ENCODE peak calls at places on chromosomes 1 and 21, in four cellular contexts. A is pancreas, V is lower leg skin, Q is transverse colon. L is an unnamed sample.

GRCh38 chr1:24925082-24925779 is 4.8 kb downstream of the RUNX3 start:
- DNase-seq in A (no peak), V (no peak), Q (peak), L (peak)

GRCh38 chr1:199549424-199549823 is 478.1 kb upstream of the NR5A2 start:
- DNase-seq in A (no peak), V (no peak), Q (no peak), L (no peak)

GRCh38 chr1:28280501-28280900 is 21.2 kb downstream of the SESN2 start:
- DNase-seq in A (no peak), V (no peak), Q (no peak), L (no peak)

GRCh38 chr1:162400790-162401189 is 11.1 kb downstream of the SH2D1B start:
- DNase-seq in A (no peak), V (no peak), Q (no peak), L (no peak)

GRCh38 chr1:27864264-27864895 is 8.0 kb upstream of the THEMIS2 start:
- DNase-seq in A (no peak), V (no peak), Q (no peak), L (no peak)

GRCh38 chr1:82962658-82963057 is 1036.3 kb downstream of the TTLL7 start:
- DNase-seq in A (no peak), V (no peak), Q (no peak), L (no peak)

GRCh38 chr21:44764319-44765230 is 37.0 kb downstream of the UBE2G2 start:
- DNase-seq in A (no peak), V (no peak), Q (no peak), L (no peak)

GRCh38 chr1:25617626-25618432 is 1.2 kb downstream of the MAN1C1 start:
- DNase-seq in A (peak), V (peak), Q (no peak), L (no peak)

GRCh38 chr1:46725736-46726108 is 6.8 kb upstream of the EFCAB14 start:
- DNase-seq in A (no peak), V (no peak), Q (no peak), L (no peak)

GRCh38 chr1:116134178-116134773 is 23.1 kb downstream of the MAB21L3 start:
- DNase-seq in A (no peak), V (no peak), Q (no peak), L (no peak)

GRCh38 chr1:235415008-235415904 is 48.0 kb downstream of the TBCE start:
- DNase-seq in A (peak), V (peak), Q (peak), L (peak)

GRCh38 chr1:85577421-85578320 is 2.9 kb upstream of the CCN1 start:
- DNase-seq in A (no peak), V (peak), Q (peak), L (no peak)

GRCh38 chr1:162732566-162733335 is 57.8 kb upstream of the HSD17B7 start:
- DNase-seq in A (peak), V (no peak), Q (peak), L (no peak)

GRCh38 chr1:193435771-193436170 is 249.4 kb upstream of the B3GALT2 start:
- DNase-seq in A (no peak), V (no peak), Q (no peak), L (no peak)

GRCh38 chr1:94105957-94106529 is 14.9 kb downstream of the ABCA4 start:
- DNase-seq in A (no peak), V (peak), Q (no peak), L (peak)

GRCh38 chr1:117757668-117758067 is 151.8 kb downstream of the TENT5C start:
- DNase-seq in A (no peak), V (no peak), Q (no peak), L (no peak)

GRCh38 chr1:207024202-207025143 is 8.1 kb downstream of the C1orf116 start:
- DNase-seq in A (no peak), V (no peak), Q (no peak), L (no peak)

GRCh38 chr1:214331827-214332423 is 51.0 kb downstream of the SMYD2 start:
- DNase-seq in A (peak), V (no peak), Q (peak), L (peak)

GRCh38 chr1:16017461-16018303 is at the start of gene HSPB7:
- DNase-seq in A (no peak), V (peak), Q (peak), L (no peak)

GRCh38 chr1:51953079-51953478 is 37.4 kb downstream of the RAB3B start:
- DNase-seq in A (no peak), V (no peak), Q (no peak), L (peak)

GRCh38 chr1:166950156-166950555 is 25.2 kb downstream of the ILDR2 start:
- DNase-seq in A (no peak), V (no peak), Q (no peak), L (peak)

GRCh38 chr1:202201266-202201665 is 7.7 kb downstream of the LGR6 start:
- DNase-seq in A (no peak), V (no peak), Q (no peak), L (no peak)

GRCh38 chr1:214901718-214902117 is 180.8 kb upstream of the KCNK2 start:
- DNase-seq in A (no peak), V (no peak), Q (no peak), L (no peak)

GRCh38 chr1:83929184-83929583 is 69.7 kb downstream of the TTLL7 start:
- DNase-seq in A (no peak), V (no peak), Q (no peak), L (no peak)

GRCh38 chr1:244952280-244952933 is 88.1 kb upstream of the HNRNPU start:
- DNase-seq in A (no peak), V (no peak), Q (no peak), L (no peak)

GRCh38 chr1:149932474-149932873 is 4.2 kb downstream of the MTMR11 start:
- DNase-seq in A (no peak), V (peak), Q (peak), L (no peak)

GRCh38 chr21:16241021-16241420 is 511.2 kb downstream of the USP25 start:
- DNase-seq in A (no peak), V (no peak), Q (no peak), L (no peak)

GRCh38 chr1:84991097-84991890 is 5.6 kb downstream of the MCOLN2 start:
- DNase-seq in A (no peak), V (no peak), Q (no peak), L (no peak)

GRCh38 chr1:27935721-27936120 is 921 bp downstream of the SMPDL3B start:
- DNase-seq in A (no peak), V (no peak), Q (no peak), L (no peak)

GRCh38 chr1:240462766-240463410 is 149.1 kb downstream of the GREM2 start:
- DNase-seq in A (no peak), V (no peak), Q (no peak), L (no peak)

GRCh38 chr1:247914941-247915662 is 5.0 kb upstream of the OR2T8 start:
- DNase-seq in A (no peak), V (no peak), Q (no peak), L (no peak)

GRCh38 chr1:55735110-55735509 is 519.9 kb upstream of the USP24 start:
- DNase-seq in A (no peak), V (no peak), Q (no peak), L (no peak)

GRCh38 chr1:22255341-22256212 is 112.7 kb upstream of the WNT4 start:
- DNase-seq in A (no peak), V (no peak), Q (peak), L (no peak)

GRCh38 chr21:25127811-25128210 is 479.5 kb downstream of the MRPL39 start:
- DNase-seq in A (no peak), V (no peak), Q (no peak), L (no peak)

GRCh38 chr1:181588631-181589030 is 105.3 kb downstream of the CACNA1E start:
- DNase-seq in A (no peak), V (no peak), Q (no peak), L (no peak)

GRCh38 chr1:181593042-181593441 is 109.7 kb downstream of the CACNA1E start:
- DNase-seq in A (no peak), V (no peak), Q (no peak), L (no peak)

GRCh38 chr1:181583598-181583997 is 100.3 kb downstream of the CACNA1E start:
- DNase-seq in A (no peak), V (no peak), Q (peak), L (no peak)

GRCh38 chr1:181592261-181592859 is 109.0 kb downstream of the CACNA1E start:
- DNase-seq in A (no peak), V (no peak), Q (no peak), L (no peak)

GRCh38 chr1:181587870-181588438 is 104.6 kb downstream of the CACNA1E start:
- DNase-seq in A (no peak), V (no peak), Q (no peak), L (peak)
- TF ChIP-seq CTCF in A (no peak), V (no peak), Q (no peak), L (peak)

GRCh38 chr1:17743925-17744324 is 11.2 kb upstream of the ACTL8 start:
- DNase-seq in A (no peak), V (no peak), Q (no peak), L (no peak)

GRCh38 chr1:17743028-17743706 is 12.0 kb upstream of the ACTL8 start:
- DNase-seq in A (no peak), V (no peak), Q (no peak), L (no peak)

GRCh38 chr1:17746920-17747319 is 8.2 kb upstream of the ACTL8 start:
- DNase-seq in A (no peak), V (no peak), Q (no peak), L (no peak)

GRCh38 chr1:17745564-17745955 is 9.6 kb upstream of the ACTL8 start:
- DNase-seq in A (no peak), V (no peak), Q (no peak), L (no peak)

DNA sequence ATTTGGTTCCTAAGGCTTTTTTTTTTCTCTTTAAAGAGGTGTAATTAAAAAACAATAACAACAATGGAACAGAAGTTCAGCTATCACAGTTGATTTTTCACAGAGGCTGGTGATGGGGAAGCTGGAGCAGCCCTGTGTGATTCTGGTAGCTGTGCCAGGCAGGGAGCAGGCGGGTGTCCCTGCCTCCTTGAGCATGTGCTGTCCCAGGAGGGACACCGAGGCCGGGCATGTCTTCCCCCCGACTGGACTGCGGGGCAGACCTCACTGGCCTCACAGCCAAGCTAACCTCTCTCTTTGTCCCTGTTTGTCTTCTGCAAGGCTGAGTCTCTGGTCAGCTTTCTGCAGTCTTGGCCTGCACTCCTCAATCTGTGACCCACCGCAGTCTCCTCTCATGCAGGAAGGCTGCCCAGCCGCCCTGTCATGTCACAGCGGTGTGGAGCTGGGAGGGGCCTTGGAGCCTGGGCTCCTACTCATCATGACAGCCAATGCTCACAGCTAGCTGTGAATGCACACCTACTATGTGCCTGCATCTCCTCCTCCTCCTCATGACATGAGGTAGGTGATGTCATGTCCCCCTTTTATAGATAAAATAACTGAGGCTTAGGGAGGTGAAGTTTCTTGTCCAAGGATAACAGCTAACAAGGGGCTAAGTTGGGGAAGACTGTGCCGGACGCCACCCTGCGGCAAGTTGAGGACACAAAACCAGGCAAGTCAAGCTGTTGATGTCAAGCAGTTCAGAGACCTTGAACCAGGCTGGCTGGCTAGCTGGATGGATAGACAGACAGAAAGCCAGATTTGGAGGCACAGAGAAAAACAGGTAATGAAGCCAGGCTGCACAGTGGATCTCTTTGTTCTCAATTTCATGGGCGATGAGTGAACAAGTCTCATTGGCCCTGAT is 10.2 kb upstream of the ACTL8 start:
- DNase-seq in A (no peak), V (no peak), Q (no peak), L (no peak)
- TF ChIP-seq CTCF in A (no peak), V (no peak), Q (no peak), L (no peak)

DNA sequence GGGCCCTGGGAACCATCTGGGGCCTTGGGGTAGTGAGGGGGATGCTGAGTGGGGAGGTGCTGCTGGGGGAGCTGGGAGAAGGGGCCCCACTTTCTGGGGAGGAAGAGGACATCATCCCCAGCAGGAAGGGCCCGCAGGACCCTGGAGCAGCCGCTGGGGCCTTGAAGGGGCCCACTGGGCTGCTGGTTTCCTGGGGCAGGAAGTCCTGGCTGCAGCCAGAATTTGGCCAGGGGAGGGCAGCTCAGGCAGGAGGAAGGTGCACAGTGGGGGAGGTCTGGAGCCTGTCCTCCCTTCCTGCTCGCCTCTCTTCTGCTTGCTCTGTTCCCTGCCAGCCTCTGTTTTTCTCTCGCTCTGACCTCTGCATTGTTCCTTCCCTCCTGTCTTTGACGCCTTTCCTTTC is 23.8 kb downstream of the ACOT11 start:
- DNase-seq in A (no peak), V (no peak), Q (no peak), L (no peak)
- TF ChIP-seq CTCF in A (no peak), V (no peak), Q (no peak), L (no peak)

GRCh38 chr1:212315907-212316306 is 30.7 kb downstream of the PPP2R5A start:
- DNase-seq in A (no peak), V (no peak), Q (peak), L (no peak)
- TF ChIP-seq CTCF in A (no peak), V (no peak), Q (no peak), L (peak)

GRCh38 chr1:177928194-177928593 is 41.7 kb downstream of the SEC16B start:
- DNase-seq in A (no peak), V (no peak), Q (no peak), L (no peak)
- TF ChIP-seq CTCF in A (no peak), V (no peak), Q (no peak), L (no peak)

L was measured in DND-41.